ENCODE peak calls at places on chromosomes 13 and 19, in seven cellular contexts. X is GM13977, U is chondrocyte, B is colonic mucosa, K is foreskin fibroblast, Y is psoas muscle, I is heart right ventricle. H is an unnamed sample.

GRCh38 chr13:110305949-110306339 is 1.0 kb downstream of the COL4A1 start:
- DNase-seq in K (no peak), Y (no peak), U (no peak), B (no peak), I (no peak), X (no peak), H (no peak)

GRCh38 chr13:109737606-109738005 is 48.8 kb downstream of the IRS2 start:
- DNase-seq in I (no peak), B (no peak), U (no peak), K (peak; percentile 76), Y (no peak), X (no peak), H (no peak)

GRCh38 chr13:26985285-26985878 is 186.2 kb downstream of the USP12 start:
- DNase-seq in X (peak; percentile 77), B (peak; percentile 87), Y (no peak), K (peak; percentile 66), U (no peak), I (no peak), H (peak; percentile 25)

GRCh38 chr13:28531195-28531955 is 36.4 kb upstream of the FLT1 start:
- DNase-seq in U (no peak), Y (peak; percentile 45), I (peak; percentile 72), B (peak; percentile 33), X (peak; percentile 30), K (peak; percentile 40), H (no peak)

GRCh38 chr13:73578251-73578875 is 519.6 kb downstream of the KLF5 start:
- DNase-seq in Y (no peak), B (no peak), K (no peak), U (no peak), X (no peak), I (no peak), H (no peak)

GRCh38 chr13:110369400-110369799 is 62.3 kb downstream of the COL4A2 start:
- DNase-seq in B (no peak), U (no peak), I (no peak), X (no peak), Y (no peak), K (no peak), H (no peak)

GRCh38 chr19:32223595-32224370 is 121.6 kb upstream of the ZNF507 start:
- DNase-seq in K (no peak), U (no peak), B (no peak), Y (no peak), I (no peak), X (no peak), H (no peak)

GRCh38 chr19:45780448-45781281 is 1.6 kb downstream of the DMPK start:
- DNase-seq in K (no peak), U (no peak), Y (no peak), I (no peak), B (no peak), X (no peak), H (no peak)

GRCh38 chr19:58543826-58544590 is at the start of gene TRIM28:
- DNase-seq in B (peak; percentile 99), K (peak; percentile 99), Y (peak; percentile 98), U (peak; percentile 99), X (peak; percentile 100), I (peak; percentile 99), H (peak; percentile 97)

GRCh38 chr13:47638627-47639026 is 362.4 kb downstream of the SUCLA2 start:
- DNase-seq in U (no peak), Y (no peak), B (no peak), X (no peak), K (no peak), I (no peak), H (no peak)

GRCh38 chr19:38434549-38435051 is 1.1 kb downstream of the RYR1 start:
- DNase-seq in I (peak; percentile 39), X (no peak), Y (peak; percentile 85), B (peak; percentile 25), K (no peak), U (no peak), H (no peak)

GRCh38 chr19:39129116-39129515 is 3.5 kb downstream of the PAK4 start:
- DNase-seq in X (no peak), B (no peak), I (no peak), Y (no peak), K (no peak), U (no peak), H (no peak)

GRCh38 chr13:93220073-93220472 is 6.5 kb upstream of the GPC6 start:
- DNase-seq in I (no peak), X (no peak), K (no peak), U (no peak), Y (no peak), B (no peak), H (no peak)

GRCh38 chr13:48233886-48234488 is 981 bp downstream of the ITM2B start:
- DNase-seq in B (no peak), I (no peak), U (no peak), X (no peak), K (no peak), Y (no peak), H (no peak)

GRCh38 chr19:41709951-41710645 is 1.7 kb downstream of the CEACAM5 start:
- DNase-seq in B (no peak), Y (no peak), X (no peak), I (no peak), U (no peak), K (no peak), H (no peak)

GRCh38 chr19:11581740-11582139 is 4.3 kb upstream of the ACP5 start:
- DNase-seq in Y (no peak), U (no peak), I (no peak), K (no peak), X (peak; percentile 82), B (no peak), H (peak; percentile 85)

GRCh38 chr19:50546527-50547221 is 21.6 kb downstream of the LRRC4B start:
- DNase-seq in B (no peak), U (no peak), X (no peak), Y (no peak), K (no peak), I (no peak), H (no peak)

GRCh38 chr19:17454579-17454978 is 6.1 kb upstream of the TMEM221 start:
- DNase-seq in X (peak; percentile 32), I (no peak), B (no peak), Y (no peak), U (no peak), K (no peak), H (no peak)

GRCh38 chr19:45630463-45630862 is 8.7 kb downstream of the EML2 start:
- DNase-seq in B (no peak), K (peak; percentile 91), Y (no peak), I (no peak), X (peak; percentile 81), U (no peak), H (peak; percentile 58)

GRCh38 chr13:98466634-98467236 is 110.2 kb downstream of the STK24 start:
- DNase-seq in X (no peak), K (no peak), I (peak; percentile 47), B (no peak), Y (peak; percentile 53), U (no peak), H (no peak)

GRCh38 chr13:106376411-106377112 is 158.9 kb downstream of the EFNB2 start:
- DNase-seq in K (peak; percentile 83), Y (no peak), I (no peak), B (no peak), U (no peak), X (no peak), H (no peak)
- TF ChIP-seq CTCF in K (peak; percentile 8), Y (no peak), I (no peak), B (no peak), U (peak; percentile 55), X (no peak), H (no peak)

GRCh38 chr13:100977841-100978240 is 303.2 kb upstream of the TMTC4 start:
- DNase-seq in X (no peak), B (no peak), Y (no peak), K (no peak), I (no peak), U (no peak), H (no peak)
- TF ChIP-seq CTCF in X (no peak), B (no peak), Y (no peak), K (no peak), I (no peak), U (no peak), H (no peak)

GRCh38 chr13:72346716-72347115 is 380.7 kb downstream of the MZT1 start:
- DNase-seq in K (no peak), Y (no peak), X (no peak), I (no peak), B (no peak), U (no peak), H (no peak)
- TF ChIP-seq CTCF in K (no peak), Y (no peak), X (no peak), I (no peak), B (no peak), U (no peak), H (no peak)

DNA sequence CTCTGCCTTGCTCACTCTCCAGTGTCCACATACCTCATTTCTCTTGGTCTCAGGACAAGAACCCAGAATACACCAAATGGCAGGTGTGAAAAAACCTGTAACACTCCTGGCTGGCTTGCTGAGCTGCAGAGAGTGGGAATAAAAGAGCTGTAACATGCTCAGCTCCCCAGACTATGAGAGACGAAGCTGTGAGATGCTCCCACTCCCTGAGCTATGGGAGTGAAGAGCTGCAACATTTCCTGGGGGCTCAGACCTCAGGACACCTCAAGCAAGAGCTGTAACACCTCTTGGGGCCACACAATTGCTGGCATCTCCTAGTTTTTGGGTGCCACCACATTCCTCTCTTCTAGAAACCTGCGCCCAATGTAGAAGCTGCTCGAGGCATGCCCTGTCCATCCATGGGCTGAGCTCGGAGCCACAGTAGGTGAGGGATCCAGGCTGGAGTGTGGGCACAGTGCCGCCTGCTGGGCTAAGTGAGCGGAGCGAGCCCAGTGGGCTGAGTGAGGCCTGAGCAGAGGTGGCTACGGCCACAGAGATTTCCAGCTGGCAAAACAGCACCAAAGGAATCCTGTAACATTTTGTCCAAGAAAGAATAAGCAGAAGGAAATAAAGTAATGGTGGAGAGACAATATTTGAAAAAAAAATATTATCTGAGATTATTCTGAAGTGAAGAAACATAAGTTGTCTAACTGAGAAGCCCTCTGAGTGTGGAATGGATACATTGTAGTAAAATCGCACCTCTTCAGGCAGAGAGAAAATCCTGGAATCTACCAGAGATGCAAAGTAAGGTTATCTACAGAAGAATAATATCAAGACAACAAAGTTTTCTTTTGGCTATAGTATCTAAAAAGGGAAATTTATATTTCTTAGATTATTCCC is 186.2 kb upstream of the PCDH9 start:
- DNase-seq in X (no peak), K (peak; percentile 10), Y (no peak), B (no peak), U (no peak), I (no peak), H (no peak)
- TF ChIP-seq CTCF in X (peak; percentile 54), K (peak; percentile 67), Y (no peak), B (no peak), U (peak; percentile 79), I (peak; percentile 42), H (peak; percentile 42)

DNA sequence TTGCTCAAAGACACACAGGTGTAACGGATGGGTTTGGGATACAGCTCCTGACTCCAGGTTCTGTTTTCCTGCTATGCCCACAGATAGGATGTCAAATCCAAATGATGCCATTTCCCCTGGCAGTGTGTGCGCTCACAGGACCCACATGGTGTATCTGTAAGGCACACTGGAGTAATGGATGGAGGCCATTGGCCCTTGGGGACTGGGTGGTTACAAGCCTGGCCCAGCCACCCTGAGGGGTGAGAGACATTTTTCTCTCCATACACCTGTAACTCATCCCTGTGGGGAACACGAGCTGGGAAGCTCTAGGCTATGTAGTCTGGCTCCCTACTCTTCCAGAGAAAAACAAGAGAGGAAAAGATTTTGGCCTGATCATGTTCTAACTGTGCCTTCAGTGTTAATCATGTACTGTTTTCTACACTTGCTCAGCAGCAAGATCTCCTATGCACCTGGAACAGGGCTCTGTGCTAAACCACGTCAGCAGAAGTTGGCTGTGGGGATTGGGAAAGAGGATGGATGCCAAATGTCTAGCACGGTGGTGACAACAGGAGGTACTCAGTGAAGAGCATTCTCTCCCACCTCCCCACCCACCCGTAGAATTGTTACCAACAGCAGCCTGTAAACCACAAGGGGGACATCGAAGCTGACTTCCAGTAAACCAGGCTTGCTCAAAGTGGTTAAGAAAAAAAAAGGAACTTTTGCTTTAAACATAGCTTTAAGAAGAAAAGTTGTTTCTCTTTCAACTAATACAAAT is 237.0 kb downstream of the LACC1 start:
- DNase-seq in I (no peak), K (no peak), B (no peak), U (no peak), Y (no peak), X (no peak), H (no peak)
- TF ChIP-seq CTCF in I (peak; percentile 30), K (no peak), B (no peak), U (peak; percentile 46), Y (no peak), X (no peak), H (no peak)

H was measured in GM06990.